ENCODE peak calls at places on chromosomes 1 and 21, in four cellular contexts. One of them, this sample, is unnamed.

GRCh38 chr1:89622895-89623294 is 10.0 kb upstream of the LRRC8C start:
- DNase-seq in H1: no peak
- DNase-seq in transverse colon: no peak
- DNase-seq in spleen: no peak
- DNase-seq in this sample: no peak

GRCh38 chr1:205179842-205180241 is 31.7 kb downstream of the DSTYK start:
- DNase-seq in H1: no peak
- DNase-seq in transverse colon: no peak
- DNase-seq in spleen: no peak
- DNase-seq in this sample: no peak

GRCh38 chr1:43069481-43070050 is 102.5 kb downstream of the EBNA1BP2 start:
- DNase-seq in H1: no peak
- DNase-seq in transverse colon: no peak
- DNase-seq in spleen: no peak
- DNase-seq in this sample: no peak

GRCh38 chr1:5519366-5520135 is 472.7 kb downstream of the NPHP4 start:
- DNase-seq in H1: no peak
- DNase-seq in transverse colon: no peak
- DNase-seq in spleen: no peak
- DNase-seq in this sample: no peak

GRCh38 chr1:23845163-23845562 is 19.9 kb upstream of the HMGCL start:
- DNase-seq in H1: no peak
- DNase-seq in transverse colon: no peak
- DNase-seq in spleen: no peak
- DNase-seq in this sample: no peak

GRCh38 chr1:191022856-191023255 is 545.2 kb upstream of the BRINP3 start:
- DNase-seq in H1: no peak
- DNase-seq in transverse colon: no peak
- DNase-seq in spleen: no peak
- DNase-seq in this sample: no peak

GRCh38 chr1:15952317-15953258 is 23.3 kb downstream of the ZBTB17 start:
- DNase-seq in H1: no peak
- DNase-seq in transverse colon: no peak
- DNase-seq in spleen: peak
- DNase-seq in this sample: peak

GRCh38 chr1:90719321-90720136 is 2.4 kb upstream of the BARHL2 start:
- DNase-seq in H1: no peak
- DNase-seq in transverse colon: no peak
- DNase-seq in spleen: no peak
- DNase-seq in this sample: no peak

GRCh38 chr21:42199488-42200463 is 19.2 kb upstream of the ABCG1 start:
- DNase-seq in H1: no peak
- DNase-seq in transverse colon: peak
- DNase-seq in spleen: no peak
- DNase-seq in this sample: no peak

GRCh38 chr1:64484651-64485050 is 14.7 kb downstream of the CACHD1 start:
- DNase-seq in H1: no peak
- DNase-seq in transverse colon: no peak
- DNase-seq in spleen: no peak
- DNase-seq in this sample: no peak

GRCh38 chr1:230123280-230124186 is 56.5 kb downstream of the GALNT2 start:
- DNase-seq in H1: no peak
- DNase-seq in transverse colon: no peak
- DNase-seq in spleen: no peak
- DNase-seq in this sample: no peak

GRCh38 chr1:1171551-1172340 is 1.9 kb upstream of the TTLL10 start:
- DNase-seq in H1: no peak
- DNase-seq in transverse colon: no peak
- DNase-seq in spleen: peak
- DNase-seq in this sample: no peak

GRCh38 chr1:2523891-2524609 is 2.3 kb downstream of the PANK4 start:
- DNase-seq in H1: no peak
- DNase-seq in transverse colon: peak
- DNase-seq in spleen: no peak
- DNase-seq in this sample: no peak

GRCh38 chr1:20255666-20256065 is 35.0 kb upstream of the VWA5B1 start:
- DNase-seq in H1: no peak
- DNase-seq in transverse colon: peak
- DNase-seq in spleen: no peak
- DNase-seq in this sample: no peak

GRCh38 chr1:171912509-171913185 is 71.3 kb downstream of the DNM3 start:
- DNase-seq in H1: no peak
- DNase-seq in transverse colon: no peak
- DNase-seq in spleen: no peak
- DNase-seq in this sample: no peak

GRCh38 chr1:43520100-43520828 is 10.4 kb upstream of the PTPRF start:
- DNase-seq in H1: no peak
- DNase-seq in transverse colon: no peak
- DNase-seq in spleen: no peak
- DNase-seq in this sample: no peak

GRCh38 chr1:151036356-151036755 is at the start of gene BNIPL:
- DNase-seq in H1: no peak
- DNase-seq in transverse colon: no peak
- DNase-seq in spleen: no peak
- DNase-seq in this sample: no peak

GRCh38 chr1:1439550-1440261 is 4.2 kb downstream of the VWA1 start:
- DNase-seq in H1: no peak
- DNase-seq in transverse colon: no peak
- DNase-seq in spleen: peak
- DNase-seq in this sample: no peak

GRCh38 chr1:19643602-19644419 is at the start of gene NBL1:
- DNase-seq in H1: no peak
- DNase-seq in transverse colon: peak
- DNase-seq in spleen: no peak
- DNase-seq in this sample: no peak

GRCh38 chr1:231335663-231336602 is 1.7 kb downstream of the EXOC8 start:
- DNase-seq in H1: no peak
- DNase-seq in transverse colon: no peak
- DNase-seq in spleen: no peak
- DNase-seq in this sample: no peak

GRCh38 chr1:10692401-10693021 is 103.9 kb downstream of the CASZ1 start:
- DNase-seq in H1: no peak
- DNase-seq in transverse colon: peak
- DNase-seq in spleen: peak
- DNase-seq in this sample: peak

GRCh38 chr1:45908613-45909140 is 105.3 kb downstream of the MAST2 start:
- DNase-seq in H1: no peak
- DNase-seq in transverse colon: no peak
- DNase-seq in spleen: no peak
- DNase-seq in this sample: no peak

GRCh38 chr1:156508205-156508954 is 7.8 kb upstream of the MEF2D start:
- DNase-seq in H1: no peak
- DNase-seq in transverse colon: peak
- DNase-seq in spleen: no peak
- DNase-seq in this sample: no peak

DNA sequence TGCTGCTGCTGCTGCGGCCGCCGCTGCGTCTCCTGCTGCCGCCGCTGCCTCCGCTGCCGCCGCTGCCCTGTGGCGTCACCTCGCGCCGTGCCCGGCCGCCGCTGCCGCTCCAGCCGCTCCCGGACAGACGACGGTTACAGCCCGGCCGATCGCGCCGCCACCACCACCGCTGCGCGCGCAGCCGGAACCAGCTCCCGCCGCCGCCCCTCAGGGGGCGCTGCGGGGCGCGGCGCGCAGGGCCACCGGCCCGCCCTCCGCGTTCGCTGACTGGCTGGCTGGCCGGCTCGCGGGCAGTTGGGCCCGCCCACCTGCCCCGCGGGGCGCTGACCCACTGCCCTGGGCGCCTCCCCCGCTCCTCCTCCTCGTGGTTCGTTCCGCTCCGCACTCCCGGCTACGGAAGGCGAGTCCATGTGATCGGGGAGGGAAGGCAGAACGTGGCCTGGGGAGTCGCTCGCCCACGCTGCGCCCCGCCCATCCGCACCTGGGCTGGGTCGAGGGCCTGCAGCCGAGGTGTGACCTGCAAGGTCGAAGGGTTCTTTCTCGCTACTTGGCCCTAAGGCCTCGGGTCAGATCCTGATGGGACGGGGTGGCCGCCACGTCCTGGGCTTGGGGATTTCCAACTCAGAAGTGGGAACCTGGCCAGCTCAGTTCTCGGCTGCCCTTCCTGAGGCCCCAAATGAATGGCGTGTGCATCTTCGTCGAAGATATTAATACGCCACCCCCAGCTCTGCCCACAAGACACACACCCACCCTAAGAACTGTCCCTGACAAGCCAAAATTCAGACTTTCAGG is at the start of gene PTP4A2:
- DNase-seq in H1: peak
- DNase-seq in transverse colon: peak
- DNase-seq in spleen: peak
- DNase-seq in this sample: peak
- TF ChIP-seq CTCF in H1: peak
- TF ChIP-seq CTCF in transverse colon: no peak
- TF ChIP-seq CTCF in spleen: peak
- TF ChIP-seq CTCF in this sample: no peak

DNA sequence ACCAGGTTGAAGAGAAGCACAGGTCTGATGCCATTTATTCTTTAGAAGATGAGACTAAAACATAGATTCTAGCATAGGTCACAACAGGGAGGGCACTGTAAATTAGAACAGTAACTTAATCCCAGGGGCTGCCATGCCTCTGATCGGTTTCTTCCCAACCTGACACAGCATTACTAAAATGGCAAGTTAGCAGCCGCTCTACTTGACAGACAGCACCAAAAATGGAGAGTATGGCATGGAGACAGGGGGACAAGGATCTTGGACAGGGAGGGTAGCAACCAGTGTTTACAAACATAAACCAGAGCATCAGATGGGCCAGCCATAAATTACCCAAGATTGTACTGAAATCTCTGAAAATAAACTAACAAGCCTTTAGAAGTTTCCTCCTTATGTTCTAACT is 5.9 kb downstream of the DUSP10 start:
- DNase-seq in H1: no peak
- DNase-seq in transverse colon: no peak
- DNase-seq in spleen: no peak
- DNase-seq in this sample: no peak
- H3K4me3 ChIP-seq in H1: no peak
- H3K4me3 ChIP-seq in transverse colon: no peak
- H3K4me3 ChIP-seq in spleen: no peak
- H3K4me3 ChIP-seq in this sample: no peak

GRCh38 chr21:45330075-45330781 is 42.5 kb upstream of the POFUT2 start:
- DNase-seq in H1: peak
- DNase-seq in transverse colon: peak
- DNase-seq in spleen: peak
- DNase-seq in this sample: no peak
- TF ChIP-seq POLR2AphosphoS5 in H1: no peak
- TF ChIP-seq POLR2AphosphoS5 in transverse colon: no peak
- TF ChIP-seq POLR2AphosphoS5 in spleen: no peak
- TF ChIP-seq POLR2AphosphoS5 in this sample: no peak

DNA sequence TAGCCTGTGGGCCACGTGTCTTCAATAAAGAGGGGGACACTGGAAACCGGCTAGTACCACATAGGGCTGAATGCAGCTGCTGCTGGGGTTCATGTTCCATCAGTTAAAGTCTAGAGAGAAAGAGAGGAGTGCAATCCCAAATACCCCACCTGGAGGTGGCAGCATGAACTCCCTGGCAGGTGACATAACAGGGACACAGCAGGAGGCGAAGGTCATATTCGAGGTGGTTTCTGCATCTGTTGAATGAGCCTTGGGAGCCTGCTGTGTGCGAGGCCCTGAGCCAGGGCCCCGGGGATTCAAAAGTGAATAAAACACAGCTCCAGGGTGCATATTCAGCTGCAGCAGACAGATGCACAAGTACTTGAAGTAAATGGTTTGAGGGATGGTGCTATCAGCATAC is 456.9 kb downstream of the SETD4 start:
- DNase-seq in H1: no peak
- DNase-seq in transverse colon: no peak
- DNase-seq in spleen: no peak
- DNase-seq in this sample: no peak
- TF ChIP-seq CTCF in H1: peak
- TF ChIP-seq CTCF in transverse colon: no peak
- TF ChIP-seq CTCF in spleen: no peak
- TF ChIP-seq CTCF in this sample: peak

GRCh38 chr1:31701137-31701736 is 2.6 kb downstream of the COL16A1 start:
- DNase-seq in H1: no peak
- DNase-seq in transverse colon: peak
- DNase-seq in spleen: no peak
- DNase-seq in this sample: no peak
- H3K4me3 ChIP-seq in H1: no peak
- H3K4me3 ChIP-seq in transverse colon: no peak
- H3K4me3 ChIP-seq in spleen: no peak
- H3K4me3 ChIP-seq in this sample: peak

DNA sequence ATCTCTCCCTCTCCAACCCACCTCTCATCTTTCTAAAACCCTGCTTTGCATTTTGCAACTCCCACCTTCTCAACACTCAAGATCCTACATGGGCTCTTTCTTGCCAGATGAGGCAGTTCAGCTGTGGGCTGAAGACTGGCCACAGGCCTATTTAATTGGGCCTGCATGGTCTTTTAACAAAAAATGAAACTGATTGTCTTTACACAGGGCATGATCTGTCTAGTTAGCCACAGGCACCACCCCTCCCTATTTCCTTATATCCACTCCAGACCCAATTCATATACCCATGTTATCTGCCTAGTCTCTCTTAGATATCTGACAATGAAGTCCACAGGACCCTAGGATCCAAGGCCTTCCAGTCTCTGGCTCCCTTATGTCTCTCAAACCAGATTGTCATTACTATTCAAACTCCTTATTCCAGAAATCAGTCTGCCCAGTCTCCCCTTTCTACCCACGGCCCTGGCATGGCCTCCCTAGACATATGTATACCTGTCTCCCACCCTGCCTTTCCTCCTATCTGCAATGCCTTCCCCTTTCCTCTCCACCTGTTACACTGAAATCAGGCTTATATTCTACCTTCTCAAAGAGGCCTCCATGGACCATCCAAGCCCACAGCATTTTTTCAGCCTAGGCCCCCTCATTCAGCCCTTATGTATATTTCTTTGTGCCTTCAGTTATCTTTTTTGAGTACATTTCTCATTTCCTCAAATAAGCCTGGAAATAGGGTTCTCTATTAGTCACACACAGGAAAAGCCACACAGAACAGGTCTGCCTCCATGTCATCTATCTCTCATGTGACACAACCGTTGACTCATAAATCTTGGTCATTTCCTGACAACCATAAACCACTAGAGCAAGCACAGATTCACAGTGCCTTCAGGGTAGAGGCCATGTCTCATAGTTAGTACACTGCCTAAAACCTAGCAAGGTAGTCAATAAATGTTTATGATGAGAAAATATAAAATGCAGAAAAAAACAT is 39.0 kb downstream of the LPAR3 start:
- DNase-seq in H1: no peak
- DNase-seq in transverse colon: no peak
- DNase-seq in spleen: no peak
- DNase-seq in this sample: peak
- TF ChIP-seq POLR2AphosphoS5 in H1: no peak
- TF ChIP-seq POLR2AphosphoS5 in transverse colon: peak
- TF ChIP-seq POLR2AphosphoS5 in spleen: no peak
- TF ChIP-seq POLR2AphosphoS5 in this sample: peak

DNA sequence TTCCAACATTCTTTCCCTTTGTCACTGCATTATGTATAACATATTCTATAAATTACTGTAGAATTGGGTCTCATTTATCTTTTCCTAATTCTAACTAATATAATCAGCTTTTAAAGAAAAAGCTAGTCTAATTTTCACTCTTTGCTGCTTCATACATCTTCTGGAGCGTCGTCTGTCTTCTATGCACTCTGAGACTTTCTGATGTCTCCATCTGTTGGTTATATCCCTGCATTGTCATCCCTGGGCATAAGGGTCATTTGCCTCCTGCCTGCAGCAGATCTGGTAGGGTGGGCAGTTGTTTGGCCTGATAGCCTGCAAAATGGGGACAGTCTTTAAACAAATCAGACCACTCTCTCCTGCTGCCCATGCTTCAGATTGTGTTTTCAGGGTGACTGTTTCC is 40.8 kb upstream of the DYNLT5 start:
- DNase-seq in H1: no peak
- DNase-seq in transverse colon: no peak
- DNase-seq in spleen: no peak
- DNase-seq in this sample: no peak
- TF ChIP-seq CTCF in H1: peak
- TF ChIP-seq CTCF in transverse colon: no peak
- TF ChIP-seq CTCF in spleen: no peak
- TF ChIP-seq CTCF in this sample: peak